ENCODE peak calls at places on chromosomes 11 and 22, in ten cellular contexts. D is Ammon's horn; U is GM12865; S is skeletal muscle cell; T is activated naive CD8-positive, alpha-beta T cell treated with anti-CD3 and anti-CD28 coated beads, Interleukin-2, amount 50 U/mL, for 16 hours; E is AG10803; H is activated CD4-positive, alpha-beta T cell treated with anti-CD3 and anti-CD28 coated beads, Interleukin-2, amount 50 U/mL, for 24 hours; I is stimulated activated CD8-positive, alpha-beta memory T cell treated with anti-CD3 and anti-CD28 coated beads, Interleukin-2, amount 100 ng/mL, for 48 hours; R is nephron progenitor cell; P is H9. C is an unnamed sample.

GRCh38 chr11:26580929-26581328 is 8.9 kb upstream of the MUC15 start:
- DNase-seq in P (no peak), R (no peak), E (no peak), H (no peak), U (no peak), D (no peak), T (no peak), S (peak; percentile 56), I (no peak), C (no peak)

GRCh38 chr11:122910775-122911174 is 28.2 kb downstream of the JHY start:
- DNase-seq in P (no peak), I (no peak), S (no peak), T (no peak), H (no peak), R (no peak), E (peak; percentile 44), D (peak; percentile 34), U (peak; percentile 13), C (peak; percentile 47)

GRCh38 chr11:97502201-97502600 is 1112.4 kb downstream of the JRKL start:
- DNase-seq in R (no peak), E (no peak), D (no peak), I (no peak), S (peak; percentile 25), T (no peak), U (no peak), H (no peak), P (no peak), C (peak; percentile 7)

GRCh38 chr11:45982656-45983470 is 60.4 kb downstream of the LARGE2 start:
- DNase-seq in U (no peak), P (peak; percentile 87), H (peak; percentile 4), I (peak; percentile 18), E (peak; percentile 74), D (peak; percentile 76), T (no peak), R (peak; percentile 42), S (peak; percentile 80), C (peak; percentile 29)

GRCh38 chr11:111137846-111138245 is 107.7 kb upstream of the POU2AF2 start:
- DNase-seq in R (no peak), E (no peak), I (no peak), H (no peak), D (no peak), U (no peak), T (no peak), P (no peak), S (no peak), C (no peak)

GRCh38 chr11:65116370-65117205 is 913 bp downstream of the ZNHIT2 start:
- DNase-seq in U (peak; percentile 74), I (peak; percentile 49), E (peak; percentile 66), R (no peak), S (no peak), H (no peak), D (no peak), P (peak; percentile 56), T (peak; percentile 31), C (peak; percentile 79)

GRCh38 chr22:37133304-37134018 is 16.3 kb downstream of the IL2RB start:
- DNase-seq in U (no peak), R (no peak), H (no peak), D (no peak), P (no peak), S (no peak), E (no peak), T (no peak), I (no peak), C (no peak)

GRCh38 chr22:36979016-36979415 is 40.2 kb downstream of the TST start:
- DNase-seq in P (no peak), S (no peak), R (no peak), H (no peak), T (no peak), I (no peak), D (no peak), E (no peak), U (no peak), C (no peak)

GRCh38 chr22:46593211-46593676 is 26.9 kb upstream of the GRAMD4 start:
- DNase-seq in E (no peak), D (peak; percentile 52), T (no peak), R (no peak), S (no peak), I (peak; percentile 39), H (no peak), U (peak; percentile 55), P (no peak), C (no peak)

GRCh38 chr11:92219476-92219875 is 5.1 kb upstream of the FAT3 start:
- DNase-seq in R (no peak), T (no peak), H (no peak), S (no peak), E (no peak), I (no peak), U (no peak), P (no peak), D (no peak), C (no peak)

GRCh38 chr11:128174465-128175101 is 412.8 kb downstream of the ETS1 start:
- DNase-seq in R (no peak), S (peak; percentile 58), H (no peak), I (no peak), T (no peak), U (no peak), P (peak; percentile 65), E (peak; percentile 91), D (no peak), C (peak; percentile 33)

GRCh38 chr11:7977251-7977917 is 9.8 kb upstream of the EIF3F start:
- DNase-seq in E (peak; percentile 97), P (no peak), D (no peak), U (no peak), S (peak; percentile 78), R (no peak), I (no peak), H (no peak), T (no peak), C (peak; percentile 57)

GRCh38 chr11:79206951-79207350 is 233.9 kb downstream of the TENM4 start:
- DNase-seq in D (no peak), E (no peak), U (no peak), I (no peak), P (peak; percentile 53), R (peak; percentile 10), T (no peak), S (no peak), H (no peak), C (no peak)

GRCh38 chr11:36792870-36793541 is 195.0 kb upstream of the RAG2 start:
- DNase-seq in S (no peak), T (no peak), H (no peak), U (no peak), I (no peak), R (no peak), D (no peak), E (no peak), P (no peak), C (no peak)

GRCh38 chr22:29700949-29701927 is 18.6 kb upstream of the CABP7 start:
- DNase-seq in P (peak; percentile 72), I (no peak), R (no peak), T (no peak), S (no peak), D (no peak), E (no peak), U (peak; percentile 19), H (no peak), C (peak; percentile 89)

GRCh38 chr22:18145676-18146388 is 4.1 kb upstream of the USP18 start:
- DNase-seq in I (no peak), H (no peak), T (no peak), U (no peak), E (no peak), D (no peak), R (no peak), S (no peak), P (no peak), C (no peak)

GRCh38 chr22:20093437-20093836 is 13.4 kb downstream of the DGCR8 start:
- DNase-seq in D (peak; percentile 84), S (no peak), R (no peak), U (no peak), E (no peak), H (no peak), I (no peak), P (no peak), T (no peak), C (no peak)

GRCh38 chr22:40325315-40325714 is 21.0 kb upstream of the ADSL start:
- DNase-seq in H (no peak), R (no peak), P (no peak), E (no peak), T (peak; percentile 30), U (peak; percentile 13), D (no peak), S (no peak), I (peak; percentile 60), C (no peak)

GRCh38 chr22:17063372-17064106 is 21.3 kb upstream of the IL17RA start:
- DNase-seq in S (no peak), H (no peak), P (no peak), T (no peak), I (no peak), D (no peak), U (no peak), E (peak; percentile 29), R (no peak), C (no peak)

GRCh38 chr22:19884954-19885751 is 30.5 kb upstream of the GNB1L start:
- DNase-seq in D (no peak), T (no peak), R (no peak), H (no peak), U (no peak), S (no peak), I (no peak), P (no peak), E (peak; percentile 77), C (no peak)

GRCh38 chr22:17692841-17693240 is 54.3 kb downstream of the BCL2L13 start:
- DNase-seq in U (no peak), P (no peak), H (no peak), E (no peak), I (no peak), T (no peak), R (no peak), D (no peak), S (no peak), C (no peak)

GRCh38 chr11:74822187-74822586 is 73.5 kb downstream of the RNF169 start:
- DNase-seq in U (no peak), R (no peak), D (peak; percentile 73), S (peak; percentile 25), H (no peak), E (peak; percentile 77), I (no peak), T (no peak), P (no peak), C (no peak)

GRCh38 chr22:38026130-38027111 is 30.8 kb upstream of the PICK1 start:
- DNase-seq in I (no peak), T (no peak), D (peak; percentile 84), R (no peak), E (no peak), P (no peak), S (no peak), H (no peak), U (no peak), C (no peak)

GRCh38 chr11:112773256-112773655 is 188.0 kb upstream of the NCAM1 start:
- DNase-seq in D (peak; percentile 66), R (no peak), U (no peak), E (no peak), S (no peak), T (no peak), P (no peak), I (no peak), H (no peak), C (no peak)

GRCh38 chr11:9802291-9802861 is 138.5 kb downstream of the SWAP70 start:
- DNase-seq in E (peak; percentile 99), H (no peak), I (no peak), U (no peak), R (no peak), T (no peak), D (no peak), P (no peak), S (peak; percentile 72), C (peak; percentile 8)

GRCh38 chr11:72621008-72621610 is 53.1 kb downstream of the PDE2A start:
- DNase-seq in U (no peak), T (no peak), S (no peak), I (no peak), P (no peak), H (no peak), R (no peak), E (no peak), D (no peak), C (no peak)

C was measured in kidney tubule cell.